ENCODE peak calls at places on chromosomes 1 and 21, in four cellular contexts. One of them, this sample, is unnamed.

GRCh38 chr21:38897532-38898421 is 92.0 kb downstream of the ETS2 start:
- DNase-seq in head of caudate nucleus: no peak
- DNase-seq in RWPE1: no peak
- DNase-seq in GOT3: no peak
- DNase-seq in this sample: no peak

GRCh38 chr1:192936313-192937018 is 122.7 kb downstream of the UCHL5 start:
- DNase-seq in head of caudate nucleus: no peak
- DNase-seq in GOT3: no peak
- DNase-seq in RWPE1: no peak
- DNase-seq in this sample: no peak

GRCh38 chr21:18350216-18350615 is 53.4 kb downstream of the TMPRSS15 start:
- DNase-seq in head of caudate nucleus: peak; percentile 45
- DNase-seq in RWPE1: no peak
- DNase-seq in GOT3: no peak
- DNase-seq in this sample: peak; percentile 21

GRCh38 chr1:53949023-53949611 is 3.0 kb downstream of the LRRC42 start:
- DNase-seq in RWPE1: peak; percentile 38
- DNase-seq in head of caudate nucleus: peak; percentile 75
- DNase-seq in GOT3: no peak
- DNase-seq in this sample: no peak

GRCh38 chr1:225644666-225645065 is 8.3 kb downstream of the ENAH start:
- DNase-seq in head of caudate nucleus: no peak
- DNase-seq in RWPE1: no peak
- DNase-seq in GOT3: no peak
- DNase-seq in this sample: no peak

GRCh38 chr1:93979718-93980319 is 70.6 kb upstream of the GCLM start:
- DNase-seq in GOT3: no peak
- DNase-seq in head of caudate nucleus: no peak
- DNase-seq in RWPE1: no peak
- DNase-seq in this sample: no peak

GRCh38 chr1:246128494-246129069 is 378.5 kb downstream of the SMYD3 start:
- DNase-seq in head of caudate nucleus: no peak
- DNase-seq in GOT3: no peak
- DNase-seq in RWPE1: no peak
- DNase-seq in this sample: no peak

GRCh38 chr21:17523007-17523451 is 10.2 kb downstream of the CXADR start:
- DNase-seq in GOT3: no peak
- DNase-seq in RWPE1: no peak
- DNase-seq in head of caudate nucleus: no peak
- DNase-seq in this sample: no peak

GRCh38 chr1:91273875-91274274 is 130.8 kb downstream of the HFM1 start:
- DNase-seq in head of caudate nucleus: no peak
- DNase-seq in GOT3: no peak
- DNase-seq in RWPE1: no peak
- DNase-seq in this sample: peak; percentile 42